ENCODE peak calls at places on chromosome 21, in seven cellular contexts. C is right cardiac atrium; E is CD8-positive, alpha-beta T cell; M is brain microvascular endothelial cell; Z is substantia nigra; T is uterus; K is tibial artery. U is an unnamed sample.

GRCh38 chr21:40276001-40276400 is 408.8 kb downstream of the PCP4 start:
- DNase-seq in C (no peak), E (no peak), M (no peak), Z (no peak), T (no peak), K (no peak), U (no peak)

GRCh38 chr21:17921579-17922530 is 102.7 kb upstream of the C21orf91 start:
- DNase-seq in C (no peak), E (no peak), M (peak; percentile 34), Z (no peak), T (peak; percentile 81), K (peak; percentile 44), U (peak; percentile 95)

GRCh38 chr21:37546949-37547614 is 180.5 kb downstream of the DYRK1A start:
- DNase-seq in C (no peak), E (no peak), M (no peak), Z (no peak), T (no peak), K (no peak), U (peak; percentile 18)

GRCh38 chr21:31913191-31913608 is 40.4 kb downstream of the HUNK start:
- DNase-seq in C (no peak), E (no peak), M (no peak), Z (no peak), T (no peak), K (no peak), U (no peak)

GRCh38 chr21:31873696-31874599 is 1.1 kb downstream of the HUNK start:
- DNase-seq in C (peak; percentile 47), E (no peak), M (no peak), Z (peak; percentile 14), T (peak; percentile 46), K (no peak), U (no peak)

GRCh38 chr21:19853709-19854575 is 1144.3 kb upstream of the NCAM2 start:
- DNase-seq in C (no peak), E (no peak), M (no peak), Z (no peak), T (no peak), K (no peak), U (no peak)

GRCh38 chr21:27448960-27449359 is 482.1 kb upstream of the ADAMTS5 start:
- DNase-seq in C (no peak), E (no peak), M (no peak), Z (no peak), T (peak; percentile 65), K (no peak), U (no peak)

GRCh38 chr21:38920631-38921398 is 115.1 kb downstream of the ETS2 start:
- DNase-seq in C (no peak), E (no peak), M (no peak), Z (no peak), T (peak; percentile 48), K (no peak), U (no peak)

GRCh38 chr21:29296452-29296851 is 2.3 kb upstream of the BACH1 start:
- DNase-seq in C (no peak), E (no peak), M (no peak), Z (no peak), T (no peak), K (no peak), U (no peak)

GRCh38 chr21:30740462-30740861 is 6.6 kb downstream of the KRTAP21-2 start:
- DNase-seq in C (no peak), E (no peak), M (no peak), Z (no peak), T (no peak), K (no peak), U (no peak)

GRCh38 chr21:17466166-17466565 is 46.7 kb upstream of the CXADR start:
- DNase-seq in C (no peak), E (no peak), M (peak; percentile 79), Z (no peak), T (no peak), K (no peak), U (no peak)

GRCh38 chr21:37758997-37759396 is 157.3 kb downstream of the KCNJ6 start:
- DNase-seq in C (no peak), E (no peak), M (peak; percentile 52), Z (no peak), T (no peak), K (no peak), U (no peak)

GRCh38 chr21:28142692-28143091 is 850.0 kb downstream of the LTN1 start:
- DNase-seq in C (no peak), E (no peak), M (peak; percentile 69), Z (no peak), T (no peak), K (no peak), U (peak; percentile 33)

GRCh38 chr21:37478821-37479220 is 112.2 kb downstream of the DYRK1A start:
- DNase-seq in C (no peak), E (no peak), M (no peak), Z (no peak), T (no peak), K (no peak), U (no peak)

GRCh38 chr21:15061747-15062146 is 3.1 kb downstream of the NRIP1 start:
- DNase-seq in C (no peak), E (no peak), M (no peak), Z (no peak), T (no peak), K (no peak), U (no peak)

GRCh38 chr21:15063821-15064575 is 802 bp downstream of the NRIP1 start:
- DNase-seq in C (peak; percentile 67), E (no peak), M (peak; percentile 5), Z (peak; percentile 51), T (peak; percentile 36), K (peak; percentile 57), U (no peak)

GRCh38 chr21:15061284-15061683 is 3.5 kb downstream of the NRIP1 start:
- DNase-seq in C (no peak), E (no peak), M (no peak), Z (no peak), T (no peak), K (no peak), U (no peak)

GRCh38 chr21:15063081-15063820 is 1.5 kb downstream of the NRIP1 start:
- DNase-seq in C (no peak), E (peak; percentile 30), M (no peak), Z (no peak), T (no peak), K (no peak), U (no peak)

DNA sequence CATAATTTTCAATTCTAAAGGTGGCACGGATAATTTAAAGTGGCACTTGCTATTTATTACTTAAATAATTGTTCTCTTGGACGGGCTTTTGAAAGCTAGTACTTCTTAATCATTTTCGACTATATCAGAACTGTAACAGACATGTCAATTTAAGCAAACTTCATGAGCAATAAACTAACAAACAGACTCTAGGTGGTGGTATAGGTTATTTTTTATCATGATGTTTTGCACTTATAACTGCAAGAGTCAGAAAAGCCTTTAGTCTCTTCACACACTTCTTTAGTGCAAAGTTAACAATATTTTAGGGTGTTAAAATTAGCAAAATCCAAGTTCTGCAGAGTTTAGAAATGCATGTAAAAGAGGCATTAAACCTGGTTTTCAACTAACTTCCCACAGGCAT is 2.2 kb downstream of the NRIP1 start:
- DNase-seq in C (no peak), E (no peak), M (no peak), Z (no peak), T (no peak), K (no peak), U (no peak)
- H3K27ac ChIP-seq in C (no peak overlapping the region), E (no peak overlapping the region), M (peak overlapping the region; percentile 90), Z (no peak overlapping the region), T (no peak overlapping the region), K (no peak overlapping the region), U (peak overlapping the region; percentile 92)

DNA sequence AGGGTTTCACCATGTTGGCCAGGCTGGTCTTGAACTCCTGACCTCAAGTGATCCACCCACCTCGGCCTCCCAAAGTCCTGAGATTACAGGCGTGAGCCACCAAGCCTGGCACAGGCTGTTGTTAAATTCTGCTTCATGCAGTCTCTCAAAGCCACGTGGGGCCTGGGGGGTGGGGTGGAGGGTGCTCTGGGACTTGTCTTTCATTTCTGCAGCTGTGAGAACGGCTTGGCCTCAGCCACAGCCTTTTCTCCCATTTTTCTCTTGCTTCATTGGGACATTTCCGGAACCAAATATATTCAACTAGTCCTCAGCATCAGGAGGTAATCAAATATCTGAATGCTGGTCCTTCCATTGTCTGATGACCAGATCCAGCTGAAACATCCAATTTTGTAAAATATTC is 27.6 kb upstream of the KCNE2 start:
- DNase-seq in C (no peak), E (no peak), M (no peak), Z (no peak), T (no peak), K (no peak), U (no peak)
- H3K27ac ChIP-seq in C (no peak overlapping the region), E (no peak overlapping the region), M (no peak overlapping the region), Z (no peak overlapping the region), T (no peak overlapping the region), K (peak overlapping the region; percentile 70), U (no peak overlapping the region)

GRCh38 chr21:42407476-42407875 is 3.8 kb downstream of the UBASH3A start:
- DNase-seq in C (no peak), E (peak; percentile 54), M (no peak), Z (no peak), T (no peak), K (no peak), U (no peak)
- H3K27ac ChIP-seq in C (no peak overlapping the region), E (peak overlapping the region; percentile 71), M (no peak overlapping the region), Z (no peak overlapping the region), T (no peak overlapping the region), K (no peak overlapping the region), U (no peak overlapping the region)

GRCh38 chr21:41503331-41503730 is 4.6 kb downstream of the TMPRSS2 start:
- DNase-seq in C (no peak), E (no peak), M (no peak), Z (no peak), T (no peak), K (no peak), U (no peak)
- H3K27ac ChIP-seq in C (no peak overlapping the region), E (no peak overlapping the region), M (no peak overlapping the region), Z (no peak overlapping the region), T (no peak overlapping the region), K (no peak overlapping the region), U (no peak overlapping the region)

GRCh38 chr21:45513003-45513706 is 29.1 kb downstream of the SLC19A1 start:
- DNase-seq in C (peak; percentile 16), E (peak; percentile 15), M (no peak), Z (no peak), T (no peak), K (no peak), U (no peak)
- H3K27ac ChIP-seq in C (no peak overlapping the region), E (no peak overlapping the region), M (no peak overlapping the region), Z (no peak overlapping the region), T (no peak overlapping the region), K (no peak overlapping the region), U (no peak overlapping the region)

GRCh38 chr21:36117276-36117675 is 17.6 kb upstream of the CBR3 start:
- DNase-seq in C (no peak), E (no peak), M (no peak), Z (no peak), T (no peak), K (no peak), U (no peak)

GRCh38 chr21:36115138-36115710 is 19.7 kb upstream of the CBR3 start:
- DNase-seq in C (no peak), E (no peak), M (no peak), Z (no peak), T (no peak), K (no peak), U (no peak)

GRCh38 chr21:36111238-36111637 is 23.6 kb upstream of the CBR3 start:
- DNase-seq in C (no peak), E (no peak), M (no peak), Z (no peak), T (no peak), K (no peak), U (no peak)

GRCh38 chr21:36109868-36110267 is 25.0 kb upstream of the CBR3 start:
- DNase-seq in C (no peak), E (no peak), M (no peak), Z (no peak), T (no peak), K (no peak), U (no peak)

GRCh38 chr21:36113647-36114428 is 21.0 kb upstream of the CBR3 start:
- DNase-seq in C (no peak), E (peak; percentile 62), M (no peak), Z (no peak), T (no peak), K (no peak), U (no peak)
- H3K27ac ChIP-seq in C (no peak overlapping the region), E (peak overlapping the region; percentile 61), M (no peak overlapping the region), Z (peak overlapping the region; percentile 45), T (peak overlapping the region; percentile 6), K (no peak overlapping the region), U (peak overlapping the region; percentile 19)